ENCODE peak calls at places on chromosomes 7 and 10, in nine cellular contexts. I, U, R, V, T, A, B, M and N are unnamed samples. For H3K27me3 and H3K4me1, the result is how much of the 10 kb centered on the place peaks cover.

GRCh38 chr10:31315453-31315852 is 3.6 kb upstream of the ZEB1 start:
- DNase-seq in I (peak), U (no peak), R (peak), V (no peak), T (no peak), A (no peak), B (no peak), M (peak), N (no peak)

GRCh38 chr10:131722525-131723264 is 178.1 kb upstream of the PPP2R2D start:
- DNase-seq in I (no peak), U (no peak), R (no peak), V (no peak), T (no peak), A (no peak), B (no peak), M (no peak), N (peak)

GRCh38 chr7:43864126-43864525 is 5.2 kb downstream of the MRPS24 start:
- DNase-seq in I (no peak), U (no peak), R (peak), V (peak), T (no peak), A (no peak), B (no peak), M (no peak), N (no peak)

GRCh38 chr10:86647773-86648705 is 6.3 kb upstream of the OPN4 start:
- DNase-seq in I (no peak), U (no peak), R (peak), V (peak), T (no peak), A (no peak), B (no peak), M (no peak), N (no peak)

GRCh38 chr7:29370531-29371314 is 176.1 kb downstream of the CHN2 start:
- DNase-seq in I (peak), U (no peak), R (peak), V (no peak), T (no peak), A (no peak), B (no peak), M (peak), N (no peak)

GRCh38 chr10:15035385-15036301 is 8.1 kb upstream of the OLAH start:
- DNase-seq in I (peak), U (no peak), R (no peak), V (no peak), T (no peak), A (no peak), B (no peak), M (peak), N (no peak)

GRCh38 chr7:132430466-132430862 is 145.8 kb downstream of the PLXNA4 start:
- DNase-seq in I (no peak), U (no peak), R (no peak), V (no peak), T (no peak), A (no peak), B (no peak), M (no peak), N (no peak)

GRCh38 chr10:110944997-110945396 is 25.6 kb downstream of the SHOC2 start:
- DNase-seq in I (peak), U (no peak), R (no peak), V (no peak), T (no peak), A (no peak), B (no peak), M (no peak), N (no peak)

GRCh38 chr10:118968071-118968470 is 61.4 kb upstream of the NANOS1 start:
- DNase-seq in I (no peak), U (no peak), R (no peak), V (no peak), T (no peak), A (no peak), B (no peak), M (no peak), N (no peak)

GRCh38 chr7:149776305-149776704 is 2.9 kb upstream of the ZNF467 start:
- DNase-seq in I (no peak), U (peak), R (no peak), V (peak), T (no peak), A (no peak), B (no peak), M (peak), N (peak)

GRCh38 chr7:149776848-149777407 is 3.5 kb upstream of the ZNF467 start:
- DNase-seq in I (no peak), U (peak), R (no peak), V (no peak), T (no peak), A (no peak), B (no peak), M (no peak), N (peak)

GRCh38 chr7:149773446-149774236 is at the start of gene ZNF467:
- DNase-seq in I (peak), U (peak), R (no peak), V (peak), T (peak), A (peak), B (no peak), M (peak), N (peak)

GRCh38 chr7:149774237-149775175 is 1.1 kb upstream of the ZNF467 start:
- DNase-seq in I (no peak), U (peak), R (no peak), V (no peak), T (no peak), A (no peak), B (no peak), M (no peak), N (no peak)

GRCh38 chr7:149775176-149775556 is 1.8 kb upstream of the ZNF467 start:
- DNase-seq in I (no peak), U (no peak), R (no peak), V (no peak), T (no peak), A (no peak), B (no peak), M (no peak), N (no peak)
- H3K27me3 ChIP-seq in I (under half), U (under half), R (under half), V (under half), T (under half), A (under half), B (under half), M (under half), N (under half)

DNA sequence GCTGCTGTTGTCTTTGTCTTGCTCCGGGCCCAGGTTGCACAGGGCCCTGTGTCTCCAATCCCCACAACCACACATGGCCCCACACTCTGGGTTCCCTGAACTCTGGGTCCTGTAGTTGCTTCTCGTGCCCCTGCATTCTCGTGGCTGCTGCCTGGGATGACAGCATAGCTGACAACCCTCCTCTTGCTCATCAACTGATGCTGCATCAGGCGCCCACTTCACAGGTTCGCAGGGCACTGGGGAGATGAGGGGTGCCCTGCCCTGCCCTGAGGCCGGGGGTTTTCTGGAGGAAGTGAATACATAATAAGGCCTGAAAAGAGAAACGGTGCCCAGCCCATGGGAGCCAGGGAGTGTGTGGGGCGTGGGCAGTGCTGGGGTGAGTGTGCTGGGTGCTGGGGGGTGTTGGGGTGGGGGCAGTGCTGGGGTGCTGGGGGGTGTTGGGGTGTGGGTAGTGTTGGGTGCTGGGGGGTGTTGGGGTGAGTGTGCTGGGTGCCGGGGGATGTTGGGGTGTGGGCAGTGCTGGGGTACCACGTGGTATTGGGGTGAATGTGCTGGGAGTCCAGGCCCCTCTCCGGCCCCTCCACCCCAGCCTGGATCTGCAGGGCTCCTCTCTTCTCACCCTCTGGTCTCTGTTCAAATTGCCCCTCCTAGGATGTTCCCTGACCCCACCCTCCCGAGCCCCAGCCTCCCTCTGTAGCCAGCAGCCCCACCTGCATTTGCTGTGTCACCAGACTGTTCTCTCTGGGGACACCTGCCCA is 2.0 kb upstream of the MTG1 start:
- DNase-seq in I (no peak), U (no peak), R (no peak), V (no peak), T (no peak), A (no peak), B (no peak), M (no peak), N (no peak)
- H3K4me1 ChIP-seq in I (under half), U (under half), R (under half), V (under half), T (under half), A (under half), B (under half), M (under half), N (under half)

GRCh38 chr10:101138788-101139420 is 7.8 kb downstream of the TLX1 start:
- DNase-seq in I (no peak), U (no peak), R (no peak), V (no peak), T (no peak), A (no peak), B (no peak), M (no peak), N (no peak)

GRCh38 chr10:101135151-101136006 is 4.3 kb downstream of the TLX1 start:
- DNase-seq in I (no peak), U (peak), R (no peak), V (no peak), T (no peak), A (no peak), B (no peak), M (no peak), N (no peak)

GRCh38 chr10:101136007-101136707 is 5.1 kb downstream of the TLX1 start:
- DNase-seq in I (no peak), U (peak), R (no peak), V (no peak), T (no peak), A (no peak), B (no peak), M (no peak), N (no peak)

GRCh38 chr10:101137271-101137670 is 6.2 kb downstream of the TLX1 start:
- DNase-seq in I (no peak), U (no peak), R (no peak), V (no peak), T (no peak), A (no peak), B (no peak), M (no peak), N (no peak)

GRCh38 chr10:101136708-101137121 is 5.6 kb downstream of the TLX1 start:
- DNase-seq in I (no peak), U (peak), R (no peak), V (no peak), T (no peak), A (no peak), B (no peak), M (no peak), N (no peak)
- H3K27me3 ChIP-seq in I (half or more), U (under half), R (half or more), V (under half), T (half or more), A (under half), B (half or more), M (under half), N (under half)

DNA sequence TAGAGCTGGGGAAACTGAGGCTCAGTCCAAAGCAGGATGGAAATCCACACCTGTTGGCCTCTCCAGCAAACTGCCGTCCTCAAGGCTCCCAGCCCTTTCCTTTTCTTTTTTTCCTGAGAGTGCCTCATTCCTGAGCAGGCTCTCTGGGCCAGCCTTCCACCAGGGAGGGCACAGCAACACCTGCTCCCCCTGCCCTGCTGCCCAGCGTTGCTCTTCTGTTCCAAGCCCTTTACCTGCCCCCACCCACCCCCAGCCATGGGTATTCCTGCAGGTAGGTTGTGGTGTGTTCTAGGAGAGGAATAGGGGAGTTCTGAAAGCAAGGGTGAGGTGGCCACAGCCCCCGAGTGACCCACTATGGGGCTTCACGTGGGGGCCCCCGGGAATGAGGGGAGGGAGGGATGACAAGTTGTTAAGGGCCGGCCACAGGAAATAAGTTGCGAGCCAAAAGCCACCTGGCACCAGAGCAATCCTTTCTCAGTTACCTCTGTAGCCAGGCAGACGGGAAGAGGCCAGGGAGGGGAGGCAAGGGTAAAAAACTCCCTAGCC is 19.3 kb downstream of the VSIR start:
- DNase-seq in I (no peak), U (no peak), R (no peak), V (no peak), T (no peak), A (no peak), B (no peak), M (no peak), N (no peak)
- H3K4me1 ChIP-seq in I (under half), U (half or more), R (under half), V (under half), T (half or more), A (half or more), B (under half), M (under half), N (under half)

DNA sequence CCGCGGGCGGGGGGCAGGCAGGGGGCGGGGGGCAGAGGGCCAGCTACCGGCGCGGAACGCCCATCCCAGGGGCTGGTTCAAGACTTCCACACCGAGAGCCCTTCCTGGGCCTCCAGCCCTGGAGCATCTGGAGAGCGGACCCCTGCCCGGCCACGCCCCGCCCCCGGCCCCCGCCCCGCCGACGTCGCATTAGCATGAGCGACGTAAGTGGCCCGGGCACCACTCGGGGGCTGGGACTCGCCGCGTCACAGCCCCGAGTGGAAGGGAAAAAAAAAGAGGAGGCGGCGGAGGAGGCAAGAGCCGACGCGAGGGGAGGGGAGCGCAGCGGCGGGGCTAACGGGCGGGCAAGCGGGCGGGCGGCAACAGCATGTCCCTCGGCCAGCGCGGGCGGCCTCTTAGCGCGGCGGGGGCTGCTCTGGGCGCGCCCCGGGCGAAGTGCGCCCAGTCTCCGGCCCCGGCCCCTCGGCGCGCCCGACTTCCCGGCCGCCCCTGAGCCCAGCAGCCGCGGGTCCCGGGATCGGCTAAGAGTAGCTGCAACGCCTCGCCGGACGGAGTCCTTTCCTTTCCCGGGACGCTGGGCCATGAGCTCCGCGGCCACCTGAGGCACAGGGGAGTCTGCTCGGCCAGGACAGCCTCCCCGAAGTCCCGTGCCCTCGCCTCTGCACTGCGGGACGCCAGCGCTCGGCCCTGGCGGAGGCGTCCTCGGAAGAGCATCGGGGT is at the start of gene SLC18A3:
- DNase-seq in I (no peak), U (no peak), R (no peak), V (no peak), T (no peak), A (no peak), B (no peak), M (no peak), N (peak)
- H3K27me3 ChIP-seq in I (half or more), U (under half), R (half or more), V (under half), T (under half), A (under half), B (half or more), M (under half), N (under half)